ENCODE peak calls at places on chromosomes 2 and 18, in nine cellular contexts. One of them, this sample, is unnamed.
A peak's percentile ranks its signal among the peaks of the same experiment; 100 is the strongest.

GRCh38 chr2:123015186-123015585 is 1009.9 kb upstream of the CNTNAP5 start:
- DNase-seq in AG09319: no peak
- DNase-seq in cardiac septum: no peak
- DNase-seq in effector memory CD4-positive, alpha-beta T cell: no peak
- DNase-seq in Calu3: no peak
- DNase-seq in ureter: no peak
- DNase-seq in activated effector memory CD4-positive, alpha-beta T cell treated with Interleukin-2 at 50 U/mL for 16 hours: no peak
- DNase-seq in endodermal cell: no peak
- DNase-seq in COR-L47: no peak
- DNase-seq in this sample: no peak

GRCh38 chr18:45482286-45482685 is 133.0 kb upstream of the SLC14A2 start:
- DNase-seq in endodermal cell: no peak
- DNase-seq in Calu3: no peak
- DNase-seq in activated effector memory CD4-positive, alpha-beta T cell treated with Interleukin-2 at 50 U/mL for 16 hours: no peak
- DNase-seq in effector memory CD4-positive, alpha-beta T cell: no peak
- DNase-seq in COR-L47: no peak
- DNase-seq in cardiac septum: no peak
- DNase-seq in ureter: no peak
- DNase-seq in AG09319: no peak
- DNase-seq in this sample: no peak

GRCh38 chr18:3793545-3793944 is 343.6 kb downstream of the TGIF1 start:
- DNase-seq in endodermal cell: no peak
- DNase-seq in AG09319: no peak
- DNase-seq in cardiac septum: no peak
- DNase-seq in effector memory CD4-positive, alpha-beta T cell: no peak
- DNase-seq in ureter: no peak
- DNase-seq in activated effector memory CD4-positive, alpha-beta T cell treated with Interleukin-2 at 50 U/mL for 16 hours: no peak
- DNase-seq in Calu3: no peak
- DNase-seq in COR-L47: no peak
- DNase-seq in this sample: no peak

GRCh38 chr2:17943444-17943843 is 65.0 kb downstream of the KCNS3 start:
- DNase-seq in COR-L47: no peak
- DNase-seq in cardiac septum: no peak
- DNase-seq in AG09319: no peak
- DNase-seq in effector memory CD4-positive, alpha-beta T cell: no peak
- DNase-seq in ureter: no peak
- DNase-seq in Calu3: no peak
- DNase-seq in activated effector memory CD4-positive, alpha-beta T cell treated with Interleukin-2 at 50 U/mL for 16 hours: no peak
- DNase-seq in endodermal cell: no peak
- DNase-seq in this sample: no peak

GRCh38 chr2:237677951-237678481 is 50.6 kb downstream of the LRRFIP1 start:
- DNase-seq in ureter: no peak
- DNase-seq in endodermal cell: no peak
- DNase-seq in Calu3: no peak
- DNase-seq in AG09319: no peak
- DNase-seq in COR-L47: no peak
- DNase-seq in activated effector memory CD4-positive, alpha-beta T cell treated with Interleukin-2 at 50 U/mL for 16 hours: no peak
- DNase-seq in cardiac septum: no peak
- DNase-seq in effector memory CD4-positive, alpha-beta T cell: no peak
- DNase-seq in this sample: peak; percentile 76

GRCh38 chr2:239600650-239601049 is 199.8 kb upstream of the HDAC4 start:
- DNase-seq in Calu3: no peak
- DNase-seq in COR-L47: no peak
- DNase-seq in activated effector memory CD4-positive, alpha-beta T cell treated with Interleukin-2 at 50 U/mL for 16 hours: no peak
- DNase-seq in AG09319: no peak
- DNase-seq in ureter: no peak
- DNase-seq in effector memory CD4-positive, alpha-beta T cell: no peak
- DNase-seq in endodermal cell: peak; percentile 35
- DNase-seq in cardiac septum: no peak
- DNase-seq in this sample: peak; percentile 32

GRCh38 chr2:88831792-88832248 is 140.3 kb downstream of the RPIA start:
- DNase-seq in activated effector memory CD4-positive, alpha-beta T cell treated with Interleukin-2 at 50 U/mL for 16 hours: no peak
- DNase-seq in effector memory CD4-positive, alpha-beta T cell: no peak
- DNase-seq in Calu3: peak; percentile 77
- DNase-seq in AG09319: no peak
- DNase-seq in endodermal cell: peak; percentile 69
- DNase-seq in ureter: no peak
- DNase-seq in COR-L47: no peak
- DNase-seq in cardiac septum: no peak
- DNase-seq in this sample: peak; percentile 93

GRCh38 chr2:213187833-213188532 is 36.6 kb upstream of the IKZF2 start:
- DNase-seq in COR-L47: no peak
- DNase-seq in endodermal cell: peak; percentile 87
- DNase-seq in activated effector memory CD4-positive, alpha-beta T cell treated with Interleukin-2 at 50 U/mL for 16 hours: no peak
- DNase-seq in ureter: no peak
- DNase-seq in cardiac septum: no peak
- DNase-seq in AG09319: no peak
- DNase-seq in Calu3: peak; percentile 53
- DNase-seq in effector memory CD4-positive, alpha-beta T cell: no peak
- DNase-seq in this sample: no peak

GRCh38 chr2:187959821-187960220 is 331.9 kb upstream of the GULP1 start:
- DNase-seq in activated effector memory CD4-positive, alpha-beta T cell treated with Interleukin-2 at 50 U/mL for 16 hours: no peak
- DNase-seq in Calu3: no peak
- DNase-seq in cardiac septum: no peak
- DNase-seq in ureter: no peak
- DNase-seq in effector memory CD4-positive, alpha-beta T cell: no peak
- DNase-seq in endodermal cell: no peak
- DNase-seq in COR-L47: no peak
- DNase-seq in AG09319: no peak
- DNase-seq in this sample: no peak

GRCh38 chr2:25833566-25833965 is 44.7 kb downstream of the ASXL2 start:
- DNase-seq in ureter: no peak
- DNase-seq in Calu3: no peak
- DNase-seq in endodermal cell: no peak
- DNase-seq in AG09319: no peak
- DNase-seq in COR-L47: no peak
- DNase-seq in cardiac septum: no peak
- DNase-seq in activated effector memory CD4-positive, alpha-beta T cell treated with Interleukin-2 at 50 U/mL for 16 hours: no peak
- DNase-seq in effector memory CD4-positive, alpha-beta T cell: no peak
- DNase-seq in this sample: no peak

GRCh38 chr2:24515841-24516240 is 24.8 kb downstream of the NCOA1 start:
- DNase-seq in ureter: no peak
- DNase-seq in cardiac septum: no peak
- DNase-seq in Calu3: no peak
- DNase-seq in COR-L47: no peak
- DNase-seq in endodermal cell: no peak
- DNase-seq in activated effector memory CD4-positive, alpha-beta T cell treated with Interleukin-2 at 50 U/mL for 16 hours: no peak
- DNase-seq in AG09319: no peak
- DNase-seq in effector memory CD4-positive, alpha-beta T cell: no peak
- DNase-seq in this sample: no peak

GRCh38 chr2:43368483-43369385 is 142.3 kb upstream of the ZFP36L2 start:
- DNase-seq in endodermal cell: no peak
- DNase-seq in COR-L47: no peak
- DNase-seq in Calu3: no peak
- DNase-seq in cardiac septum: no peak
- DNase-seq in ureter: no peak
- DNase-seq in effector memory CD4-positive, alpha-beta T cell: no peak
- DNase-seq in AG09319: no peak
- DNase-seq in activated effector memory CD4-positive, alpha-beta T cell treated with Interleukin-2 at 50 U/mL for 16 hours: no peak
- DNase-seq in this sample: no peak